ENCODE peak calls at places on chromosomes 11 and 22, in seven cellular contexts. One of them, this sample, is unnamed. For H3K4me1, the result is how much of the 10 kb centered on the place peaks cover.

GRCh38 chr11:120331301-120331966 is 4.8 kb upstream of the ARHGEF12 start:
- DNase-seq in mesendoderm: no peak
- DNase-seq in NT2/D1: no peak
- DNase-seq in small intestine: no peak
- DNase-seq in CD8-positive, alpha-beta memory T cell: no peak
- DNase-seq in hepatocyte: no peak
- DNase-seq in CD8-positive, alpha-beta T cell: no peak
- DNase-seq in this sample: no peak

GRCh38 chr11:67264886-67265632 is 1.2 kb upstream of the GRK2 start:
- DNase-seq in mesendoderm: no peak
- DNase-seq in NT2/D1: no peak
- DNase-seq in small intestine: no peak
- DNase-seq in CD8-positive, alpha-beta memory T cell: no peak
- DNase-seq in hepatocyte: no peak
- DNase-seq in CD8-positive, alpha-beta T cell: no peak
- DNase-seq in this sample: no peak

GRCh38 chr22:21734540-21735197 is 925 bp downstream of the YPEL1 start:
- DNase-seq in mesendoderm: peak
- DNase-seq in NT2/D1: no peak
- DNase-seq in small intestine: no peak
- DNase-seq in CD8-positive, alpha-beta memory T cell: no peak
- DNase-seq in hepatocyte: no peak
- DNase-seq in CD8-positive, alpha-beta T cell: no peak
- DNase-seq in this sample: no peak

GRCh38 chr11:120316880-120317688 is 8.0 kb upstream of the TLCD5 start:
- DNase-seq in mesendoderm: peak
- DNase-seq in NT2/D1: no peak
- DNase-seq in small intestine: peak
- DNase-seq in CD8-positive, alpha-beta memory T cell: no peak
- DNase-seq in hepatocyte: peak
- DNase-seq in CD8-positive, alpha-beta T cell: no peak
- DNase-seq in this sample: no peak

GRCh38 chr11:65789230-65790103 is 2.6 kb downstream of the OVOL1 start:
- DNase-seq in mesendoderm: no peak
- DNase-seq in NT2/D1: no peak
- DNase-seq in small intestine: no peak
- DNase-seq in CD8-positive, alpha-beta memory T cell: no peak
- DNase-seq in hepatocyte: no peak
- DNase-seq in CD8-positive, alpha-beta T cell: no peak
- DNase-seq in this sample: no peak

GRCh38 chr22:48478124-48478523 is 1349.5 kb downstream of the BRD1 start:
- DNase-seq in mesendoderm: no peak
- DNase-seq in NT2/D1: no peak
- DNase-seq in small intestine: no peak
- DNase-seq in CD8-positive, alpha-beta memory T cell: no peak
- DNase-seq in hepatocyte: no peak
- DNase-seq in CD8-positive, alpha-beta T cell: no peak
- DNase-seq in this sample: no peak

GRCh38 chr11:105004021-105004420 is 18.9 kb downstream of the CASP5 start:
- DNase-seq in mesendoderm: no peak
- DNase-seq in NT2/D1: no peak
- DNase-seq in small intestine: no peak
- DNase-seq in CD8-positive, alpha-beta memory T cell: no peak
- DNase-seq in hepatocyte: no peak
- DNase-seq in CD8-positive, alpha-beta T cell: no peak
- DNase-seq in this sample: no peak

GRCh38 chr11:12103411-12104225 is 6.8 kb upstream of the MICAL2 start:
- DNase-seq in mesendoderm: no peak
- DNase-seq in NT2/D1: no peak
- DNase-seq in small intestine: no peak
- DNase-seq in CD8-positive, alpha-beta memory T cell: no peak
- DNase-seq in hepatocyte: no peak
- DNase-seq in CD8-positive, alpha-beta T cell: no peak
- DNase-seq in this sample: no peak

GRCh38 chr11:36213050-36213840 is 76.0 kb downstream of the COMMD9 start:
- DNase-seq in mesendoderm: peak
- DNase-seq in NT2/D1: no peak
- DNase-seq in small intestine: no peak
- DNase-seq in CD8-positive, alpha-beta memory T cell: no peak
- DNase-seq in hepatocyte: no peak
- DNase-seq in CD8-positive, alpha-beta T cell: no peak
- DNase-seq in this sample: no peak

GRCh38 chr11:60717956-60718355 is 6.6 kb upstream of the MS4A18 start:
- DNase-seq in mesendoderm: no peak
- DNase-seq in NT2/D1: no peak
- DNase-seq in small intestine: no peak
- DNase-seq in CD8-positive, alpha-beta memory T cell: no peak
- DNase-seq in hepatocyte: no peak
- DNase-seq in CD8-positive, alpha-beta T cell: no peak
- DNase-seq in this sample: no peak

GRCh38 chr11:110130642-110131238 is 37.5 kb downstream of the ZC3H12C start:
- DNase-seq in mesendoderm: peak
- DNase-seq in NT2/D1: no peak
- DNase-seq in small intestine: peak
- DNase-seq in CD8-positive, alpha-beta memory T cell: no peak
- DNase-seq in hepatocyte: peak
- DNase-seq in CD8-positive, alpha-beta T cell: no peak
- DNase-seq in this sample: no peak

GRCh38 chr11:13110929-13111812 is 102.1 kb downstream of the RASSF10 start:
- DNase-seq in mesendoderm: peak
- DNase-seq in NT2/D1: no peak
- DNase-seq in small intestine: no peak
- DNase-seq in CD8-positive, alpha-beta memory T cell: no peak
- DNase-seq in hepatocyte: peak
- DNase-seq in CD8-positive, alpha-beta T cell: no peak
- DNase-seq in this sample: no peak

GRCh38 chr11:75028321-75029097 is 39.8 kb downstream of the NEU3 start:
- DNase-seq in mesendoderm: no peak
- DNase-seq in NT2/D1: no peak
- DNase-seq in small intestine: no peak
- DNase-seq in CD8-positive, alpha-beta memory T cell: no peak
- DNase-seq in hepatocyte: no peak
- DNase-seq in CD8-positive, alpha-beta T cell: no peak
- DNase-seq in this sample: no peak

DNA sequence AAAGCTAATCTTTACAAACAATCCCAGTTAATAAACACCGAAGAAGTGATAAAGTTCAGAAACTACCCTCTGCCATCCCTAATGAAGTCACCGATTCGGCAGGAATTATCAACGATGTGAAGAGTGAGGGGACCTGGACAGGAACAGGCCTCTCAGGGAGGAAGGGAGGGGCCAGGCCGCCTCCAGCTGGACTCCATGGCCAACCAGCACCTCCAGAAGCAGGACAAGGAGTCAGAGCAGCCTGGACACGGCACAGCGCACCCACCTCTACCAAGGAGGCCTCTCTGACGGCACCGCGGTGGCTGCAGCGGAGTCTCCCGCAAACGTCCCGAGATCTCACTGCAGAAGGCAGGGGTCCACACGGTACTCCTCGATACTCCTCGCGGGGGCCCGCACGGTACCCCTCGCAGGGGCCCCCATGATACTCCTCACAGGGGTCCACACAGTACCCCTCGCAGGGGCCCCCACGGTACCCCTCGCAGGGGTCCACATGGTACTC is 3.8 kb downstream of the TOLLIP start:
- DNase-seq in mesendoderm: no peak
- DNase-seq in NT2/D1: no peak
- DNase-seq in small intestine: peak
- DNase-seq in CD8-positive, alpha-beta memory T cell: no peak
- DNase-seq in hepatocyte: peak
- DNase-seq in CD8-positive, alpha-beta T cell: peak
- DNase-seq in this sample: no peak
- H3K4me1 ChIP-seq in mesendoderm: under half
- H3K4me1 ChIP-seq in NT2/D1: under half
- H3K4me1 ChIP-seq in small intestine: under half
- H3K4me1 ChIP-seq in CD8-positive, alpha-beta memory T cell: under half
- H3K4me1 ChIP-seq in hepatocyte: half or more
- H3K4me1 ChIP-seq in CD8-positive, alpha-beta T cell: under half
- H3K4me1 ChIP-seq in this sample: under half

GRCh38 chr11:63875506-63875905 is 36.6 kb downstream of the MARK2 start:
- DNase-seq in mesendoderm: no peak
- DNase-seq in NT2/D1: no peak
- DNase-seq in small intestine: no peak
- DNase-seq in CD8-positive, alpha-beta memory T cell: no peak
- DNase-seq in hepatocyte: no peak
- DNase-seq in CD8-positive, alpha-beta T cell: no peak
- DNase-seq in this sample: no peak

GRCh38 chr11:63876616-63877015 is 37.7 kb downstream of the MARK2 start:
- DNase-seq in mesendoderm: no peak
- DNase-seq in NT2/D1: no peak
- DNase-seq in small intestine: no peak
- DNase-seq in CD8-positive, alpha-beta memory T cell: no peak
- DNase-seq in hepatocyte: no peak
- DNase-seq in CD8-positive, alpha-beta T cell: no peak
- DNase-seq in this sample: no peak

GRCh38 chr11:63873381-63873780 is 34.5 kb downstream of the MARK2 start:
- DNase-seq in mesendoderm: no peak
- DNase-seq in NT2/D1: no peak
- DNase-seq in small intestine: no peak
- DNase-seq in CD8-positive, alpha-beta memory T cell: no peak
- DNase-seq in hepatocyte: no peak
- DNase-seq in CD8-positive, alpha-beta T cell: no peak
- DNase-seq in this sample: no peak

GRCh38 chr11:63872833-63873201 is 33.9 kb downstream of the MARK2 start:
- DNase-seq in mesendoderm: no peak
- DNase-seq in NT2/D1: no peak
- DNase-seq in small intestine: peak
- DNase-seq in CD8-positive, alpha-beta memory T cell: no peak
- DNase-seq in hepatocyte: no peak
- DNase-seq in CD8-positive, alpha-beta T cell: no peak
- DNase-seq in this sample: no peak

DNA sequence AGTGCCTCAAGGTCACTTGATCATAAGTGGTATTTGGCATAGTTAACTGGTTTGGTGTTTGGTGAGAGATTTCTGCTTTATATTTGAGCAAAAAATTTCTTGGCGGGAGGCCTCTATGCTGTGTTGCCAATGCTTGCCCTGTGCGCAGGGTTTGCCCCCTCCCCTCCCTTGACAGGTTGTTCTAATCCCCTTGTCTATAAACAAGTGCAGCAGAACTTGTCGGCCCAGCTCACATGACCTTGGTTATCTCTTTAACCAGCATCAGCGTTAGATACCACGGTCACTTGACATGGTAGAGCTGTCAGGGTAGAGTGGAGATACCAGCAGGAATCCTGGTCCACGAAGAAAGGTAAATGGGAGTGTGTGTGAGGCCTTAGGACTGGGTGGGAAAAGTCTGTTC is 35.6 kb downstream of the MARK2 start:
- DNase-seq in mesendoderm: no peak
- DNase-seq in NT2/D1: no peak
- DNase-seq in small intestine: no peak
- DNase-seq in CD8-positive, alpha-beta memory T cell: no peak
- DNase-seq in hepatocyte: peak
- DNase-seq in CD8-positive, alpha-beta T cell: no peak
- DNase-seq in this sample: no peak
- H3K4me1 ChIP-seq in mesendoderm: under half
- H3K4me1 ChIP-seq in NT2/D1: under half
- H3K4me1 ChIP-seq in small intestine: under half
- H3K4me1 ChIP-seq in CD8-positive, alpha-beta memory T cell: half or more
- H3K4me1 ChIP-seq in hepatocyte: under half
- H3K4me1 ChIP-seq in CD8-positive, alpha-beta T cell: half or more
- H3K4me1 ChIP-seq in this sample: under half

DNA sequence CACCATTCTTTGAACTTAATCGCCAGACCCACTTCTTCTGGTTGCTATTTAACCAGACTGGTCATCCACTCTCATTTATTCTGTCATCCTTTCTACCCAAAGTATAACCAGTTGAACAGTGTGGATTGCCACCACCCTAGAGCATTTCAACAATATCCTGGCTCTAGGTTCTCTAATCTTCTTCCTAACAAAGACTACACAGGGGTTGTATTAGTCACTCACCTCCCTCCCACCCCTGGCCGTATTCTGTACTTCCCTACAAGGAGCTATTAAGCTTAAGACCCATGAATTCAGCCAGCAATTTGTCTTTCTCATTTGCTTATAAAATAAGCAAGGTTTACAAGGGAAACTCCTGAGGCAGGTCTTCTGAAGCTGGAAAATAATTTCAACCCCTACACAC is 46.9 kb upstream of the CEP126 start:
- DNase-seq in mesendoderm: no peak
- DNase-seq in NT2/D1: no peak
- DNase-seq in small intestine: no peak
- DNase-seq in CD8-positive, alpha-beta memory T cell: no peak
- DNase-seq in hepatocyte: no peak
- DNase-seq in CD8-positive, alpha-beta T cell: no peak
- DNase-seq in this sample: no peak
- H3K4me1 ChIP-seq in mesendoderm: under half
- H3K4me1 ChIP-seq in NT2/D1: under half
- H3K4me1 ChIP-seq in small intestine: under half
- H3K4me1 ChIP-seq in CD8-positive, alpha-beta memory T cell: under half
- H3K4me1 ChIP-seq in hepatocyte: under half
- H3K4me1 ChIP-seq in CD8-positive, alpha-beta T cell: under half
- H3K4me1 ChIP-seq in this sample: under half

DNA sequence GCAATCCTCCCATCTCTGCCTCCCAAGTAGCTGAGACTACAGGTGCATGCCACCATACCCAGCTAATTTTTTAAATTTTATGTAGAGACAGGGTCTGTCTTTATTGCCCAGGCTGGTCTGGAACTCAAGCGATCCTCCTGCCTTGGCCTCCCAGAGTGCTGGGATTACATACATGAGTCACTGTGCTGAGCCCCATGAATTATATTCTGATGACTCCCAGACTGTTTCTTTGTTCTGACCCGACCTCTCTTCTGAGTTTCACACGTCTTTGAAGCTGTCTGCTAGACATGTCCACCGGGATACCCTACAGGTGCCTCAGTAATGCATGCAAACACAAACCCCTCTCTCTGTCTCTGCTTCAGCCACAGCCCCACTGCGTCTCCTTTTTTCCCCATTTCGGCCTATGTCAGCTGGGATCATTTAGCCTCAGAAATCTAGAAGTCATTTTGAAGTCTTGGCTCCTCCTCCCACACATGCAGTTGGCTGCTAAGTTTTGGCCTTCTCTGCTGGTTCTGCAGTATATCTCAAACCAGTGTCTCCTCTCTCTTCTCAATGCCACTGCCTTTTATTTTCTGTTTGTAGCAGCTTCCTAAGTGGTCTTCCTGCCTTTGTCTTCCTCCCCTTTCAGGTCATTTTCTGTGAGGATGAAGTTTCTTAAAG is 4.8 kb downstream of the VPS26B start:
- DNase-seq in mesendoderm: no peak
- DNase-seq in NT2/D1: no peak
- DNase-seq in small intestine: no peak
- DNase-seq in CD8-positive, alpha-beta memory T cell: no peak
- DNase-seq in hepatocyte: no peak
- DNase-seq in CD8-positive, alpha-beta T cell: no peak
- DNase-seq in this sample: no peak
- H3K4me1 ChIP-seq in mesendoderm: under half
- H3K4me1 ChIP-seq in NT2/D1: under half
- H3K4me1 ChIP-seq in small intestine: under half
- H3K4me1 ChIP-seq in CD8-positive, alpha-beta memory T cell: half or more
- H3K4me1 ChIP-seq in hepatocyte: under half
- H3K4me1 ChIP-seq in CD8-positive, alpha-beta T cell: half or more
- H3K4me1 ChIP-seq in this sample: under half

This sample was measured in iPS DF 6.9.